ENCODE peak calls at places on chromosomes 13 and 19, in eight cellular contexts. One of them, this sample, is unnamed.

GRCh38 chr13:85076343-85076742 is 722.9 kb downstream of the SLITRK6 start:
- DNase-seq in anterior cingulate cortex: no peak
- DNase-seq in activated naive CD8-positive, alpha-beta T cell treated with anti-CD3 and anti-CD28 coated beads for 36 hours: no peak
- DNase-seq in fibroblast of pulmonary artery: no peak
- DNase-seq in NCI-H1105: no peak
- DNase-seq in fibroblast of the conjunctiva: no peak
- DNase-seq in stimulated activated CD4-positive, alpha-beta T cell treated with anti-CD3 and anti-CD28 coated beads, Interleukin-12 subunit alpha, Interleukin-12 subunit beta, amount 100 ng/mL, for 4 hours: no peak
- DNase-seq in colonic mucosa: no peak
- DNase-seq in this sample: no peak

GRCh38 chr13:110187501-110188161 is 119.3 kb downstream of the COL4A1 start:
- DNase-seq in NCI-H1105: no peak
- DNase-seq in stimulated activated CD4-positive, alpha-beta T cell treated with anti-CD3 and anti-CD28 coated beads, Interleukin-12 subunit alpha, Interleukin-12 subunit beta, amount 100 ng/mL, for 4 hours: no peak
- DNase-seq in colonic mucosa: no peak
- DNase-seq in fibroblast of pulmonary artery: peak; percentile 97
- DNase-seq in anterior cingulate cortex: no peak
- DNase-seq in activated naive CD8-positive, alpha-beta T cell treated with anti-CD3 and anti-CD28 coated beads for 36 hours: no peak
- DNase-seq in fibroblast of the conjunctiva: peak; percentile 5
- DNase-seq in this sample: no peak

GRCh38 chr13:93559718-93560117 is 333.1 kb downstream of the GPC6 start:
- DNase-seq in fibroblast of the conjunctiva: peak; percentile 12
- DNase-seq in activated naive CD8-positive, alpha-beta T cell treated with anti-CD3 and anti-CD28 coated beads for 36 hours: no peak
- DNase-seq in stimulated activated CD4-positive, alpha-beta T cell treated with anti-CD3 and anti-CD28 coated beads, Interleukin-12 subunit alpha, Interleukin-12 subunit beta, amount 100 ng/mL, for 4 hours: no peak
- DNase-seq in NCI-H1105: peak; percentile 25
- DNase-seq in anterior cingulate cortex: no peak
- DNase-seq in fibroblast of pulmonary artery: peak; percentile 69
- DNase-seq in colonic mucosa: no peak
- DNase-seq in this sample: no peak

GRCh38 chr13:37094840-37095239 is 10.6 kb downstream of the CSNK1A1L start:
- DNase-seq in stimulated activated CD4-positive, alpha-beta T cell treated with anti-CD3 and anti-CD28 coated beads, Interleukin-12 subunit alpha, Interleukin-12 subunit beta, amount 100 ng/mL, for 4 hours: no peak
- DNase-seq in fibroblast of pulmonary artery: no peak
- DNase-seq in colonic mucosa: no peak
- DNase-seq in fibroblast of the conjunctiva: no peak
- DNase-seq in anterior cingulate cortex: no peak
- DNase-seq in NCI-H1105: no peak
- DNase-seq in activated naive CD8-positive, alpha-beta T cell treated with anti-CD3 and anti-CD28 coated beads for 36 hours: no peak
- DNase-seq in this sample: no peak

GRCh38 chr13:42836930-42837329 is 55.5 kb downstream of the FAM216B start:
- DNase-seq in fibroblast of pulmonary artery: peak; percentile 78
- DNase-seq in NCI-H1105: no peak
- DNase-seq in fibroblast of the conjunctiva: peak; percentile 74
- DNase-seq in stimulated activated CD4-positive, alpha-beta T cell treated with anti-CD3 and anti-CD28 coated beads, Interleukin-12 subunit alpha, Interleukin-12 subunit beta, amount 100 ng/mL, for 4 hours: no peak
- DNase-seq in activated naive CD8-positive, alpha-beta T cell treated with anti-CD3 and anti-CD28 coated beads for 36 hours: no peak
- DNase-seq in anterior cingulate cortex: no peak
- DNase-seq in colonic mucosa: no peak
- DNase-seq in this sample: no peak

GRCh38 chr13:43915451-43915850 is 35.7 kb downstream of the LACC1 start:
- DNase-seq in activated naive CD8-positive, alpha-beta T cell treated with anti-CD3 and anti-CD28 coated beads for 36 hours: no peak
- DNase-seq in fibroblast of the conjunctiva: no peak
- DNase-seq in stimulated activated CD4-positive, alpha-beta T cell treated with anti-CD3 and anti-CD28 coated beads, Interleukin-12 subunit alpha, Interleukin-12 subunit beta, amount 100 ng/mL, for 4 hours: no peak
- DNase-seq in anterior cingulate cortex: no peak
- DNase-seq in fibroblast of pulmonary artery: no peak
- DNase-seq in colonic mucosa: no peak
- DNase-seq in NCI-H1105: no peak
- DNase-seq in this sample: no peak

GRCh38 chr19:18093439-18094161 is 4.0 kb upstream of the MAST3 start:
- DNase-seq in stimulated activated CD4-positive, alpha-beta T cell treated with anti-CD3 and anti-CD28 coated beads, Interleukin-12 subunit alpha, Interleukin-12 subunit beta, amount 100 ng/mL, for 4 hours: no peak
- DNase-seq in fibroblast of pulmonary artery: peak; percentile 33
- DNase-seq in NCI-H1105: no peak
- DNase-seq in anterior cingulate cortex: no peak
- DNase-seq in colonic mucosa: no peak
- DNase-seq in activated naive CD8-positive, alpha-beta T cell treated with anti-CD3 and anti-CD28 coated beads for 36 hours: no peak
- DNase-seq in fibroblast of the conjunctiva: no peak
- DNase-seq in this sample: no peak

GRCh38 chr13:25247345-25247744 is 39.9 kb downstream of the MTMR6 start:
- DNase-seq in colonic mucosa: no peak
- DNase-seq in stimulated activated CD4-positive, alpha-beta T cell treated with anti-CD3 and anti-CD28 coated beads, Interleukin-12 subunit alpha, Interleukin-12 subunit beta, amount 100 ng/mL, for 4 hours: no peak
- DNase-seq in fibroblast of the conjunctiva: no peak
- DNase-seq in fibroblast of pulmonary artery: no peak
- DNase-seq in NCI-H1105: no peak
- DNase-seq in anterior cingulate cortex: no peak
- DNase-seq in activated naive CD8-positive, alpha-beta T cell treated with anti-CD3 and anti-CD28 coated beads for 36 hours: no peak
- DNase-seq in this sample: no peak

GRCh38 chr13:36858285-36858684 is 39.3 kb downstream of the RFXAP start:
- DNase-seq in anterior cingulate cortex: no peak
- DNase-seq in NCI-H1105: peak; percentile 33
- DNase-seq in activated naive CD8-positive, alpha-beta T cell treated with anti-CD3 and anti-CD28 coated beads for 36 hours: no peak
- DNase-seq in stimulated activated CD4-positive, alpha-beta T cell treated with anti-CD3 and anti-CD28 coated beads, Interleukin-12 subunit alpha, Interleukin-12 subunit beta, amount 100 ng/mL, for 4 hours: no peak
- DNase-seq in fibroblast of the conjunctiva: peak; percentile 29
- DNase-seq in fibroblast of pulmonary artery: peak; percentile 74
- DNase-seq in colonic mucosa: no peak
- DNase-seq in this sample: peak; percentile 8

GRCh38 chr13:57552441-57552840 is 79.1 kb upstream of the PCDH17 start:
- DNase-seq in stimulated activated CD4-positive, alpha-beta T cell treated with anti-CD3 and anti-CD28 coated beads, Interleukin-12 subunit alpha, Interleukin-12 subunit beta, amount 100 ng/mL, for 4 hours: no peak
- DNase-seq in anterior cingulate cortex: no peak
- DNase-seq in fibroblast of pulmonary artery: no peak
- DNase-seq in activated naive CD8-positive, alpha-beta T cell treated with anti-CD3 and anti-CD28 coated beads for 36 hours: no peak
- DNase-seq in fibroblast of the conjunctiva: no peak
- DNase-seq in colonic mucosa: no peak
- DNase-seq in NCI-H1105: no peak
- DNase-seq in this sample: no peak

GRCh38 chr19:50300814-50301606 is 28.2 kb downstream of the KCNC3 start:
- DNase-seq in activated naive CD8-positive, alpha-beta T cell treated with anti-CD3 and anti-CD28 coated beads for 36 hours: no peak
- DNase-seq in stimulated activated CD4-positive, alpha-beta T cell treated with anti-CD3 and anti-CD28 coated beads, Interleukin-12 subunit alpha, Interleukin-12 subunit beta, amount 100 ng/mL, for 4 hours: no peak
- DNase-seq in fibroblast of the conjunctiva: peak; percentile 29
- DNase-seq in anterior cingulate cortex: no peak
- DNase-seq in colonic mucosa: no peak
- DNase-seq in NCI-H1105: no peak
- DNase-seq in fibroblast of pulmonary artery: peak; percentile 80
- DNase-seq in this sample: no peak

GRCh38 chr19:46081928-46082727 is 41.3 kb upstream of the IGFL4 start:
- DNase-seq in fibroblast of pulmonary artery: peak; percentile 79
- DNase-seq in activated naive CD8-positive, alpha-beta T cell treated with anti-CD3 and anti-CD28 coated beads for 36 hours: no peak
- DNase-seq in stimulated activated CD4-positive, alpha-beta T cell treated with anti-CD3 and anti-CD28 coated beads, Interleukin-12 subunit alpha, Interleukin-12 subunit beta, amount 100 ng/mL, for 4 hours: no peak
- DNase-seq in anterior cingulate cortex: no peak
- DNase-seq in colonic mucosa: peak; percentile 35
- DNase-seq in fibroblast of the conjunctiva: peak; percentile 40
- DNase-seq in NCI-H1105: peak; percentile 45
- DNase-seq in this sample: peak; percentile 21

GRCh38 chr13:53784331-53784730 is 755.7 kb downstream of the OLFM4 start:
- DNase-seq in anterior cingulate cortex: no peak
- DNase-seq in activated naive CD8-positive, alpha-beta T cell treated with anti-CD3 and anti-CD28 coated beads for 36 hours: no peak
- DNase-seq in colonic mucosa: no peak
- DNase-seq in fibroblast of the conjunctiva: no peak
- DNase-seq in NCI-H1105: no peak
- DNase-seq in fibroblast of pulmonary artery: no peak
- DNase-seq in stimulated activated CD4-positive, alpha-beta T cell treated with anti-CD3 and anti-CD28 coated beads, Interleukin-12 subunit alpha, Interleukin-12 subunit beta, amount 100 ng/mL, for 4 hours: no peak
- DNase-seq in this sample: no peak

GRCh38 chr13:27704681-27705080 is 83.0 kb downstream of the POLR1D start:
- DNase-seq in stimulated activated CD4-positive, alpha-beta T cell treated with anti-CD3 and anti-CD28 coated beads, Interleukin-12 subunit alpha, Interleukin-12 subunit beta, amount 100 ng/mL, for 4 hours: no peak
- DNase-seq in activated naive CD8-positive, alpha-beta T cell treated with anti-CD3 and anti-CD28 coated beads for 36 hours: no peak
- DNase-seq in fibroblast of pulmonary artery: no peak
- DNase-seq in fibroblast of the conjunctiva: no peak
- DNase-seq in anterior cingulate cortex: no peak
- DNase-seq in NCI-H1105: no peak
- DNase-seq in colonic mucosa: no peak
- DNase-seq in this sample: no peak

GRCh38 chr13:30679483-30680330 is 55.6 kb upstream of the ALOX5AP start:
- DNase-seq in activated naive CD8-positive, alpha-beta T cell treated with anti-CD3 and anti-CD28 coated beads for 36 hours: no peak
- DNase-seq in colonic mucosa: no peak
- DNase-seq in fibroblast of pulmonary artery: peak; percentile 58
- DNase-seq in NCI-H1105: no peak
- DNase-seq in anterior cingulate cortex: no peak
- DNase-seq in stimulated activated CD4-positive, alpha-beta T cell treated with anti-CD3 and anti-CD28 coated beads, Interleukin-12 subunit alpha, Interleukin-12 subunit beta, amount 100 ng/mL, for 4 hours: no peak
- DNase-seq in fibroblast of the conjunctiva: no peak
- DNase-seq in this sample: no peak

GRCh38 chr13:77299587-77299986 is 27.3 kb downstream of the MYCBP2 start:
- DNase-seq in fibroblast of pulmonary artery: no peak
- DNase-seq in NCI-H1105: no peak
- DNase-seq in stimulated activated CD4-positive, alpha-beta T cell treated with anti-CD3 and anti-CD28 coated beads, Interleukin-12 subunit alpha, Interleukin-12 subunit beta, amount 100 ng/mL, for 4 hours: no peak
- DNase-seq in activated naive CD8-positive, alpha-beta T cell treated with anti-CD3 and anti-CD28 coated beads for 36 hours: no peak
- DNase-seq in colonic mucosa: no peak
- DNase-seq in fibroblast of the conjunctiva: no peak
- DNase-seq in anterior cingulate cortex: no peak
- DNase-seq in this sample: no peak

GRCh38 chr13:31236211-31236786 is 36.5 kb downstream of the B3GLCT start:
- DNase-seq in anterior cingulate cortex: no peak
- DNase-seq in NCI-H1105: peak; percentile 9
- DNase-seq in colonic mucosa: no peak
- DNase-seq in activated naive CD8-positive, alpha-beta T cell treated with anti-CD3 and anti-CD28 coated beads for 36 hours: no peak
- DNase-seq in fibroblast of pulmonary artery: peak; percentile 64
- DNase-seq in fibroblast of the conjunctiva: peak; percentile 39
- DNase-seq in stimulated activated CD4-positive, alpha-beta T cell treated with anti-CD3 and anti-CD28 coated beads, Interleukin-12 subunit alpha, Interleukin-12 subunit beta, amount 100 ng/mL, for 4 hours: no peak
- DNase-seq in this sample: peak; percentile 21

GRCh38 chr13:109408596-109409382 is 377.6 kb downstream of the IRS2 start:
- DNase-seq in fibroblast of pulmonary artery: no peak
- DNase-seq in fibroblast of the conjunctiva: no peak
- DNase-seq in stimulated activated CD4-positive, alpha-beta T cell treated with anti-CD3 and anti-CD28 coated beads, Interleukin-12 subunit alpha, Interleukin-12 subunit beta, amount 100 ng/mL, for 4 hours: no peak
- DNase-seq in colonic mucosa: no peak
- DNase-seq in NCI-H1105: no peak
- DNase-seq in anterior cingulate cortex: no peak
- DNase-seq in activated naive CD8-positive, alpha-beta T cell treated with anti-CD3 and anti-CD28 coated beads for 36 hours: no peak
- DNase-seq in this sample: no peak

GRCh38 chr19:2212861-2213711 is 23.0 kb downstream of the PLEKHJ1 start:
- DNase-seq in activated naive CD8-positive, alpha-beta T cell treated with anti-CD3 and anti-CD28 coated beads for 36 hours: no peak
- DNase-seq in colonic mucosa: peak; percentile 84
- DNase-seq in fibroblast of pulmonary artery: no peak
- DNase-seq in anterior cingulate cortex: no peak
- DNase-seq in fibroblast of the conjunctiva: no peak
- DNase-seq in stimulated activated CD4-positive, alpha-beta T cell treated with anti-CD3 and anti-CD28 coated beads, Interleukin-12 subunit alpha, Interleukin-12 subunit beta, amount 100 ng/mL, for 4 hours: no peak
- DNase-seq in NCI-H1105: no peak
- DNase-seq in this sample: no peak

GRCh38 chr19:4722671-4723464 is 774 bp downstream of the DPP9 start:
- DNase-seq in stimulated activated CD4-positive, alpha-beta T cell treated with anti-CD3 and anti-CD28 coated beads, Interleukin-12 subunit alpha, Interleukin-12 subunit beta, amount 100 ng/mL, for 4 hours: no peak
- DNase-seq in colonic mucosa: peak; percentile 50
- DNase-seq in activated naive CD8-positive, alpha-beta T cell treated with anti-CD3 and anti-CD28 coated beads for 36 hours: no peak
- DNase-seq in fibroblast of the conjunctiva: peak; percentile 46
- DNase-seq in anterior cingulate cortex: no peak
- DNase-seq in NCI-H1105: no peak
- DNase-seq in fibroblast of pulmonary artery: peak; percentile 83
- DNase-seq in this sample: no peak

GRCh38 chr13:75896271-75896670 is 260.1 kb downstream of the LMO7 start:
- DNase-seq in colonic mucosa: no peak
- DNase-seq in anterior cingulate cortex: no peak
- DNase-seq in activated naive CD8-positive, alpha-beta T cell treated with anti-CD3 and anti-CD28 coated beads for 36 hours: no peak
- DNase-seq in NCI-H1105: no peak
- DNase-seq in fibroblast of pulmonary artery: no peak
- DNase-seq in stimulated activated CD4-positive, alpha-beta T cell treated with anti-CD3 and anti-CD28 coated beads, Interleukin-12 subunit alpha, Interleukin-12 subunit beta, amount 100 ng/mL, for 4 hours: no peak
- DNase-seq in fibroblast of the conjunctiva: no peak
- DNase-seq in this sample: no peak

GRCh38 chr19:21569497-21569870 is 64.1 kb downstream of the ZNF429 start:
- DNase-seq in fibroblast of the conjunctiva: no peak
- DNase-seq in stimulated activated CD4-positive, alpha-beta T cell treated with anti-CD3 and anti-CD28 coated beads, Interleukin-12 subunit alpha, Interleukin-12 subunit beta, amount 100 ng/mL, for 4 hours: peak; percentile 56
- DNase-seq in anterior cingulate cortex: no peak
- DNase-seq in NCI-H1105: peak; percentile 53
- DNase-seq in colonic mucosa: peak; percentile 57
- DNase-seq in fibroblast of pulmonary artery: no peak
- DNase-seq in activated naive CD8-positive, alpha-beta T cell treated with anti-CD3 and anti-CD28 coated beads for 36 hours: peak; percentile 41
- DNase-seq in this sample: no peak

GRCh38 chr13:100234524-100235136 is 145.7 kb downstream of the PCCA start:
- DNase-seq in NCI-H1105: no peak
- DNase-seq in stimulated activated CD4-positive, alpha-beta T cell treated with anti-CD3 and anti-CD28 coated beads, Interleukin-12 subunit alpha, Interleukin-12 subunit beta, amount 100 ng/mL, for 4 hours: no peak
- DNase-seq in colonic mucosa: no peak
- DNase-seq in fibroblast of the conjunctiva: no peak
- DNase-seq in activated naive CD8-positive, alpha-beta T cell treated with anti-CD3 and anti-CD28 coated beads for 36 hours: no peak
- DNase-seq in anterior cingulate cortex: no peak
- DNase-seq in fibroblast of pulmonary artery: peak; percentile 34
- DNase-seq in this sample: no peak

GRCh38 chr19:46571495-46571894 is 29.6 kb upstream of the CALM3 start:
- DNase-seq in stimulated activated CD4-positive, alpha-beta T cell treated with anti-CD3 and anti-CD28 coated beads, Interleukin-12 subunit alpha, Interleukin-12 subunit beta, amount 100 ng/mL, for 4 hours: no peak
- DNase-seq in NCI-H1105: no peak
- DNase-seq in anterior cingulate cortex: no peak
- DNase-seq in activated naive CD8-positive, alpha-beta T cell treated with anti-CD3 and anti-CD28 coated beads for 36 hours: peak; percentile 18
- DNase-seq in colonic mucosa: no peak
- DNase-seq in fibroblast of the conjunctiva: no peak
- DNase-seq in fibroblast of pulmonary artery: peak; percentile 28
- DNase-seq in this sample: no peak

GRCh38 chr13:110680852-110681251 is 25.1 kb downstream of the CARS2 start:
- DNase-seq in activated naive CD8-positive, alpha-beta T cell treated with anti-CD3 and anti-CD28 coated beads for 36 hours: no peak
- DNase-seq in anterior cingulate cortex: no peak
- DNase-seq in fibroblast of the conjunctiva: no peak
- DNase-seq in stimulated activated CD4-positive, alpha-beta T cell treated with anti-CD3 and anti-CD28 coated beads, Interleukin-12 subunit alpha, Interleukin-12 subunit beta, amount 100 ng/mL, for 4 hours: no peak
- DNase-seq in colonic mucosa: no peak
- DNase-seq in NCI-H1105: no peak
- DNase-seq in fibroblast of pulmonary artery: peak; percentile 28
- DNase-seq in this sample: no peak

This sample was measured in tibial nerve.